ENCODE peak calls at places on chromosomes 11 and 22, in four cellular contexts. R, L, V and D are unnamed samples. For H3K27me3, the result is how much of the 10 kb centered on the place peaks cover.

GRCh38 chr11:8095831-8096522 is 15.0 kb downstream of the TUB start:
- DNase-seq in R (no peak), L (no peak), V (no peak), D (no peak)

GRCh38 chr11:62909107-62909894 is 11.9 kb downstream of the CHRM1 start:
- DNase-seq in R (peak), V (peak), L (no peak), D (peak)

GRCh38 chr11:47177229-47177845 is 658 bp upstream of the ARFGAP2 start:
- DNase-seq in L (no peak), V (no peak), R (peak), D (peak)

GRCh38 chr22:49239264-49240015 is 588.2 kb downstream of the BRD1 start:
- DNase-seq in L (no peak), V (no peak), R (no peak), D (no peak)

GRCh38 chr11:106091480-106092123 is 14.1 kb downstream of the AASDHPPT start:
- DNase-seq in V (no peak), L (no peak), R (no peak), D (peak)

GRCh38 chr11:46914363-46914762 is 4.0 kb downstream of the LRP4 start:
- DNase-seq in R (no peak), L (no peak), V (no peak), D (peak)

GRCh38 chr11:95923730-95924413 is at the start of gene MTMR2:
- DNase-seq in V (peak), R (peak), L (peak), D (peak)

GRCh38 chr22:41347066-41347859 is 34.5 kb upstream of the TEF start:
- DNase-seq in R (no peak), V (no peak), L (peak), D (no peak)

GRCh38 chr22:47062126-47062525 is 299.7 kb downstream of the TBC1D22A start:
- DNase-seq in V (no peak), L (no peak), R (no peak), D (no peak)

GRCh38 chr11:65430406-65431217 is 8.0 kb downstream of the NEAT1 start:
- DNase-seq in R (no peak), V (no peak), L (no peak), D (peak)

GRCh38 chr11:133582731-133583130 is 50.4 kb upstream of the OPCML start:
- DNase-seq in V (no peak), R (no peak), L (no peak), D (no peak)

GRCh38 chr11:133581091-133581490 is 48.8 kb upstream of the OPCML start:
- DNase-seq in L (no peak), R (no peak), V (no peak), D (no peak)

GRCh38 chr11:133586903-133587517 is 54.7 kb upstream of the OPCML start:
- DNase-seq in V (no peak), R (no peak), L (no peak), D (no peak)
- H3K27me3 ChIP-seq in V (under half), R (under half), L (under half), D (under half)

GRCh38 chr11:64390558-64390957 is 31.6 kb downstream of the RPS6KA4 start:
- DNase-seq in V (no peak), L (no peak), R (no peak), D (no peak)

GRCh38 chr11:64385953-64386704 is 27.2 kb downstream of the RPS6KA4 start:
- DNase-seq in V (no peak), L (no peak), R (no peak), D (no peak)

GRCh38 chr11:64389851-64390250 is 30.9 kb downstream of the RPS6KA4 start:
- DNase-seq in V (no peak), R (no peak), L (no peak), D (no peak)

GRCh38 chr11:64387916-64388315 is 29.0 kb downstream of the RPS6KA4 start:
- DNase-seq in R (no peak), L (no peak), V (no peak), D (no peak)

DNA sequence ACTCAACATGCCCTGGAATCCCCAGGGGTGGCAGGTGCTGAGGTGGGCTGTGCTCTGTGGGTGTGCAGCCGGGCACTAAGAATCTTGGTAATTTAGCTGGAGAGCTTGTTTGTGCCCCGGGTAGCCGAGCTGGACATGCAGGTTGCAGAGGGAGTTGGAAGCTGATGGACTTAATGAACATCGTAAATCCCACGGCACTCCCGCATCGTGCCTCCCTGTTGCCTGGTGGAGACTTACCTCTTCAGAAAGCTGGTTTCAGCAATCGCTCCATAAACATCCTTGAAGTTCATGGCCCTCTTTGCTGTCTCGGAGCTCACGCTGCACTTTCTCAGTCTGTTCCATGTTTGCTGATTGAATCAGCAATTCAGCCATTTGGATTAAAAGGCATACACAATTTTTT is 29.9 kb downstream of the RPS6KA4 start:
- DNase-seq in V (no peak), L (no peak), R (no peak), D (no peak)
- H3K27me3 ChIP-seq in V (under half), L (under half), R (under half), D (half or more)

GRCh38 chr11:45722144-45722543 is 56.7 kb upstream of the CHST1 start:
- DNase-seq in L (no peak), V (peak), R (no peak), D (no peak)

GRCh38 chr11:45724145-45724544 is 58.7 kb upstream of the CHST1 start:
- DNase-seq in R (no peak), L (no peak), V (no peak), D (no peak)

GRCh38 chr11:45725121-45725520 is 59.7 kb upstream of the CHST1 start:
- DNase-seq in L (no peak), V (no peak), R (no peak), D (no peak)

GRCh38 chr11:45725776-45726606 is 60.6 kb upstream of the CHST1 start:
- DNase-seq in L (no peak), R (no peak), V (no peak), D (no peak)

DNA sequence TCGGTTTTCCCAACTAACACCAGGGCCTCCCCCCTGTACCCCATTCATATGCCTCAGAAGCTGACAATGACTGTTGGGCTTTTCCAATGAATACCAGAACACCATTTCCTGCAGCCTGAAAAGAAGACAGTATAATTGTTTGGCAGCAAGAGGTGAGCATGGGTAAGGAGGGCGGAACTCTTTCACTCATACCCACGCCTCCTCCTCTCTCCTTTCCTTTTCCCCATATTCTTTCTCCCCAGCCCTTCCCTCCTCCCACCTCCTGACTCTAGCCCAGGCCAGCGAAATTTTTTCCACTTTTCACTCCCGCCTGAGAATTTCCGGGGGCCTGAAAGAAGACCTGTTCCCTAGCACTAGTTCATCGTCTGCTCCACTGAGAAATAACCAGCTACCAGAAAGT is 58.0 kb upstream of the CHST1 start:
- DNase-seq in V (no peak), L (no peak), R (no peak), D (no peak)
- H3K27me3 ChIP-seq in V (under half), L (under half), R (under half), D (half or more)

DNA sequence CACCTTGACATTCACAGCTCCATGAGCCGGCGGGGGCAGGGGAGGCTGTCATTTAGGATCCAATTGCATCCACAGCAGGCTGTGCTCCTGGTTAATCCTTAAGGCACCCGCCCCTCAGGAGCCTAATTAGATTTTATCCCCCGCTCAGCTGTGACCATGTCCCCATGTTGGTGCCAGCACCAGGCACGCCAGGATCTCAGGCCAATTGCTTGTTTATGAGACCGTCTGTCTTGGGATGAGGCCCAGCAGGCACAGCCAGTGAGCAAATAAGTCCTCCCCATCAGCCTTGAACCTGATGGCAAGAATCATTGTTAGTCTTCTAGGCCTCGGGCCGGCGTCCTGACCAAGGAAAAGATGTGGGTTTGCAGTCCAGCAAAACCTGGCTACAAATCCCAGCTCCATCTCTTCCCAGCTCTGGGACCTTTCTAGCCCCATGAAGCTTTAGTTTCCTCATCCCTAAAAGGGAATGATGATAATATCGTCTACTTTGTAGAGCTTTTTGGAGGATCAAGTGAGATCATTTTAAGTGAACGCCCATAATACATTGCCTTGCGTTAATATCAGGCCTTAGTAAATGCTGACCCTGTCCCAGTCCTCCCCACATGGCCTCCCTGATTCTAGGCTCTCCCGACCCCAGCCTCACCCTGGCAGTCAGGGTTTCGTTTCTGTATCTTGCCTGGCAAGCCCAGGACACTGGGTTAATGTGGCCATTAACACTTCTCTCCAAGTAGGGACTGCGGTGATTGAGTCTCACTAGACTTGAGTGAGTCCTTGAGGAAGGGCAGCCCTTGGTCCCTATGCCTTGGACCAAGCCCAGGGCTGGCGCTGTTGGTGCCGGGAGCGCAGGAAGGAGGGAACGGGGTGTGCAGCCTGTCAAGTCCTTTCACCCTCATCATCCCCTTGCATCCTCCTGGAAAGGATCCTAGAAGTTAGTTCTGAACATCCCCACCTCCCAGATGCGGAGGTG is 57.1 kb downstream of the TP53I11 start:
- DNase-seq in L (no peak), V (no peak), R (no peak), D (no peak)
- H3K27me3 ChIP-seq in L (under half), V (under half), R (under half), D (half or more)

GRCh38 chr22:39665229-39665628 is 94.7 kb downstream of the CACNA1I start:
- DNase-seq in V (no peak), R (no peak), L (no peak), D (no peak)
- H3K27me3 ChIP-seq in V (under half), R (half or more), L (under half), D (half or more)

GRCh38 chr11:103077553-103077952 is 14.4 kb downstream of the DCUN1D5 start:
- DNase-seq in R (no peak), V (no peak), L (no peak), D (no peak)
- H3K27me3 ChIP-seq in R (under half), V (under half), L (under half), D (under half)

GRCh38 chr11:120244966-120245365 is 5.0 kb downstream of the POU2F3 start:
- DNase-seq in V (no peak), R (no peak), L (no peak), D (no peak)

GRCh38 chr11:120241277-120241676 is 1.3 kb downstream of the POU2F3 start:
- DNase-seq in L (no peak), R (no peak), V (no peak), D (no peak)

GRCh38 chr11:120243221-120243620 is 3.3 kb downstream of the POU2F3 start:
- DNase-seq in R (no peak), V (no peak), L (no peak), D (no peak)

GRCh38 chr11:120245434-120245833 is 5.5 kb downstream of the POU2F3 start:
- DNase-seq in L (no peak), V (no peak), R (no peak), D (no peak)

DNA sequence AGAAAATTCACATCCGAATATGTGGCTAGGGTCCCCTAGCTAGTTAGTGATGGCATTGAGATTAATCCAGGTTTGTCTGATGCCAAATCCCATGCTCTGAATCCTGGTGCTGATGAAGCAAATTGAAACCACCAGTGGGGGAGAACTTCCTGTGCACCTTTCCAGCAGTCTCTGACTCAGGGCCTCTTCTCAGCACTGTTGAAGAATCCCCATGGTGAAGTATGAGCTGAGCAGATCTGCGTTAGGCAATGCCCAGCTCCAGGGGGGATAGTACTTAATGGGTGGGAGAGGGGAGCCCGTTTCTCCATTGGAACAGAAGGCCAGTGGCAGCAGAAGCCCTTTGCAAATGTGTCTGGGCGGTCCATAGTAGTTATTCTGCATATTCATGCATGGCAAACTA is 4.5 kb downstream of the POU2F3 start:
- DNase-seq in R (no peak), L (no peak), V (no peak), D (no peak)
- H3K27me3 ChIP-seq in R (half or more), L (under half), V (under half), D (under half)

GRCh38 chr11:2547806-2548205 is 103.0 kb downstream of the KCNQ1 start:
- DNase-seq in L (peak), V (no peak), R (peak), D (no peak)
- H3K27me3 ChIP-seq in L (under half), V (under half), R (under half), D (under half)

DNA sequence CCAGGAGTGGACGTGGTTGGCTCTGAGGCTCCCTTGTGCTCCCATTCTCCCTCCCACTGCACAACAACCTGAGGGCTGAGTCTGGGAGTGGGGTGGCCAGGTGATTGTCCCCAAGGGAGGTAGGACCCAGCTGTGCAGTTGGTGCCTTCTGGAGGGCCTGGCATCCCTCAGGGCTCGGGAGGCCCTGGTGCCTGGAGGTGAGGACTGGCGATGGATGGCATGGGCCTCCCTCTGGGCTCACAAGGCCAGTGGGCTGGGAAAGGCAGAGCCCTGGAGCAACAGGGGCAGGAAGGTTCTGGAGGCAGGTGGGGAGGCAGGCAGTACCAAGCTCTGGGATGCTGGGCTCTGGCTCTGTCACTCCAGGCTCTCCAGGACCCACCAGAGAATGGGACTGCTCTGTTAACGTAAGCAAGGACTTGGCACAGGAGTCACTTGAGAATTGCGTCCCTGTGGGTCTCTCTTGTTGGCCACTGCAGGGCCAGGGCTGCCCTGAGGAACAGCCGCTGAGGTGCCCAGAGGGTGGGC is 114.2 kb downstream of the KCNQ1OT1 start:
- DNase-seq in V (no peak), R (no peak), L (no peak), D (no peak)
- H3K27me3 ChIP-seq in V (half or more), R (under half), L (under half), D (under half)

GRCh38 chr22:50608996-50609395 is 8.4 kb downstream of the MAPK8IP2 start:
- DNase-seq in R (no peak), V (no peak), L (no peak), D (no peak)
- H3K27me3 ChIP-seq in R (under half), V (under half), L (under half), D (half or more)